ENCODE peak calls at places on chromosomes 6 and 20, in four cellular contexts. L is cardiac fibroblast, I is heart left ventricle, T is GM23338. R is an unnamed sample.

GRCh38 chr20:52200870-52201269 is 9.3 kb upstream of the ZFP64 start:
- DNase-seq in L (no peak), I (no peak), T (no peak), R (no peak)

GRCh38 chr6:135499441-135500340 is 2.2 kb upstream of the AHI1 start:
- DNase-seq in L (no peak), I (no peak), T (no peak), R (no peak)

GRCh38 chr6:7343546-7344475 is 30.8 kb upstream of the SSR1 start:
- DNase-seq in L (no peak), I (no peak), T (no peak), R (no peak)

GRCh38 chr6:73204252-73204651 is 21.0 kb downstream of the KHDC1L start:
- DNase-seq in L (no peak), I (no peak), T (peak), R (no peak)

GRCh38 chr6:136326038-136326561 is 36.5 kb upstream of the BCLAF1 start:
- DNase-seq in L (peak), I (no peak), T (no peak), R (no peak)

GRCh38 chr6:79913369-79913768 is 34.0 kb downstream of the ELOVL4 start:
- DNase-seq in L (no peak), I (no peak), T (no peak), R (no peak)

GRCh38 chr6:124795879-124796838 is 166.1 kb upstream of the RNF217 start:
- DNase-seq in L (peak), I (peak), T (peak), R (no peak)

GRCh38 chr20:53736757-53737403 is 143.2 kb upstream of the ZNF217 start:
- DNase-seq in L (peak), I (no peak), T (peak), R (no peak)

GRCh38 chr20:53763707-53764415 is 170.2 kb upstream of the ZNF217 start:
- DNase-seq in L (peak), I (no peak), T (peak), R (no peak)

GRCh38 chr20:38283236-38283635 is 20.7 kb upstream of the BPI start:
- DNase-seq in L (no peak), I (no peak), T (no peak), R (no peak)

GRCh38 chr20:13286052-13286451 is 65.0 kb downstream of the ISM1 start:
- DNase-seq in L (no peak), I (no peak), T (no peak), R (no peak)

GRCh38 chr6:3061501-3061941 is 6.8 kb upstream of the RIPK1 start:
- DNase-seq in L (peak), I (no peak), T (no peak), R (no peak)

GRCh38 chr6:73054958-73055357 is 170.3 kb downstream of the KHDC1L start:
- DNase-seq in L (no peak), I (no peak), T (no peak), R (no peak)

GRCh38 chr20:62666736-62667529 is 24.6 kb downstream of the SLCO4A1 start:
- DNase-seq in L (peak), I (no peak), T (no peak), R (peak)

GRCh38 chr6:77034161-77034560 is 429.1 kb downstream of the HTR1B start:
- DNase-seq in L (peak), I (no peak), T (peak), R (no peak)

GRCh38 chr20:10985536-10985935 is 311.7 kb upstream of the JAG1 start:
- DNase-seq in L (peak), I (no peak), T (no peak), R (no peak)

GRCh38 chr6:18491303-18492090 is 104.3 kb downstream of the RNF144B start:
- DNase-seq in L (peak), I (no peak), T (peak), R (no peak)

GRCh38 chr6:170174124-170174770 is 116.6 kb downstream of the DLL1 start:
- DNase-seq in L (no peak), I (peak), T (no peak), R (peak)

GRCh38 chr20:61166324-61166723 is 85.7 kb upstream of the CDH4 start:
- DNase-seq in L (peak), I (no peak), T (no peak), R (no peak)

GRCh38 chr20:32984196-32984595 is 20.0 kb downstream of the SUN5 start:
- DNase-seq in L (no peak), I (no peak), T (peak), R (no peak)

GRCh38 chr6:121614115-121614514 is 178.7 kb downstream of the GJA1 start:
- DNase-seq in L (peak), I (no peak), T (no peak), R (no peak)

GRCh38 chr20:43910564-43910963 is 4.1 kb upstream of the TOX2 start:
- DNase-seq in L (no peak), I (no peak), T (no peak), R (no peak)

GRCh38 chr20:43909720-43910119 is 4.9 kb upstream of the TOX2 start:
- DNase-seq in L (no peak), I (no peak), T (no peak), R (no peak)

GRCh38 chr20:43909211-43909610 is 5.4 kb upstream of the TOX2 start:
- DNase-seq in L (no peak), I (no peak), T (no peak), R (no peak)

GRCh38 chr20:43913291-43914025 is 1.2 kb upstream of the TOX2 start:
- DNase-seq in L (peak), I (no peak), T (peak), R (no peak)

GRCh38 chr20:43911066-43911465 is 3.6 kb upstream of the TOX2 start:
- DNase-seq in L (peak), I (no peak), T (peak), R (no peak)
- TF ChIP-seq CTCF in L (peak), I (no peak), T (peak), R (no peak)

GRCh38 chr6:39791850-39792500 is at the start of gene DAAM2:
- DNase-seq in L (peak), I (peak), T (peak), R (peak)

GRCh38 chr6:39793528-39793927 is 1.4 kb downstream of the DAAM2 start:
- DNase-seq in L (no peak), I (no peak), T (no peak), R (no peak)

GRCh38 chr6:39791311-39791710 is 865 bp upstream of the DAAM2 start:
- DNase-seq in L (peak), I (no peak), T (peak), R (no peak)

GRCh38 chr6:39792501-39793450 is 600 bp downstream of the DAAM2 start:
- DNase-seq in L (peak), I (peak), T (peak), R (no peak)

GRCh38 chr6:39794231-39794630 is 2.1 kb downstream of the DAAM2 start:
- DNase-seq in L (no peak), I (no peak), T (no peak), R (no peak)
- H3K4me3 ChIP-seq in L (no peak), I (peak), T (no peak), R (no peak)

GRCh38 chr6:133291671-133292070 is 50.5 kb downstream of the EYA4 start:
- DNase-seq in L (peak), I (no peak), T (no peak), R (no peak)

GRCh38 chr6:133286765-133287164 is 45.6 kb downstream of the EYA4 start:
- DNase-seq in L (peak), I (no peak), T (peak), R (no peak)

GRCh38 chr6:133289733-133290306 is 48.7 kb downstream of the EYA4 start:
- DNase-seq in L (no peak), I (no peak), T (no peak), R (no peak)

GRCh38 chr6:133288662-133289061 is 47.5 kb downstream of the EYA4 start:
- DNase-seq in L (peak), I (no peak), T (no peak), R (no peak)

DNA sequence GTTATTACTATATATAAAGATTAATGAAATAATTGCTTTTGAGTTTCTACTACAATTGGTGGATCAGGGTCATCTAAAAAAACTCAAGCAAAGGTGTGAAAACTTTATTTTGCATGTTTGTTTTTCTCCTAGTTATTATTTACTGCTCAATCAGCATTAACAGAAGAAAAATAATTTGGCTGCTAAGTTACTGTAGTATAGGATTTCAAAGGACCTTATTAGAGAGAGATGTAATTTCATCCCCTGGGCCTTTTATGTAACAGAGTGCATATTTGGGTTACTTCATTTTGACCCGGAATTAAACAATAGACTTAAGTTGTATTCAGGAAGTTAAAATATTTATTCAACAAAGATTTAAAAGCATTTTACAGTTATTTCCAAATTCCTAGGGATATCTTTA is 49.8 kb downstream of the EYA4 start:
- DNase-seq in L (peak), I (no peak), T (no peak), R (no peak)
- TF ChIP-seq CTCF in L (no peak), I (no peak), T (no peak), R (no peak)

GRCh38 chr20:3090565-3090964 is 6.0 kb upstream of the AVP start:
- DNase-seq in L (no peak), I (no peak), T (no peak), R (no peak)

GRCh38 chr20:3093861-3094361 is 9.4 kb upstream of the AVP start:
- DNase-seq in L (no peak), I (no peak), T (no peak), R (no peak)

GRCh38 chr20:3094848-3095629 is 10.5 kb upstream of the AVP start:
- DNase-seq in L (no peak), I (no peak), T (no peak), R (no peak)

GRCh38 chr20:3088031-3088430 is 3.5 kb upstream of the AVP start:
- DNase-seq in L (no peak), I (peak), T (no peak), R (no peak)

GRCh38 chr20:3092611-3093379 is 8.3 kb upstream of the AVP start:
- DNase-seq in L (peak), I (no peak), T (peak), R (no peak)
- H3K4me3 ChIP-seq in L (peak), I (peak), T (peak), R (no peak)

GRCh38 chr6:144150673-144151009 is 324 bp downstream of the STX11 start:
- DNase-seq in L (peak), I (peak), T (peak), R (no peak)
- TF ChIP-seq CTCF in L (peak), I (no peak), T (peak), R (peak)